ENCODE peak calls at places on chromosomes 4 and X, in four cellular contexts. P is GM23338, K is neural progenitor cell, G is PC-3. A is an unnamed sample.

GRCh38 chrX:29553542-29553941 is 661.8 kb upstream of the MAGEB2 start:
- DNase-seq in P (no peak), K (no peak), G (no peak), A (no peak)

GRCh38 chr4:186623546-186623945 is 68.2 kb upstream of the MTNR1A start:
- DNase-seq in P (no peak), K (no peak), G (no peak), A (peak)

GRCh38 chr4:181796502-181796901 is 446.7 kb upstream of the TENM3 start:
- DNase-seq in P (no peak), K (no peak), G (no peak), A (peak)

GRCh38 chr4:180284267-180284666 is 1958.9 kb upstream of the TENM3 start:
- DNase-seq in P (no peak), K (no peak), G (no peak), A (no peak)

GRCh38 chr4:3830774-3831528 is 64.8 kb downstream of the ADRA2C start:
- DNase-seq in P (no peak), K (no peak), G (no peak), A (no peak)

GRCh38 chr4:143207555-143207954 is 22.8 kb downstream of the USP38 start:
- DNase-seq in P (peak), K (no peak), G (peak), A (peak)

GRCh38 chrX:149284616-149285015 is 220.5 kb downstream of the IDS start:
- DNase-seq in P (no peak), K (no peak), G (no peak), A (no peak)

GRCh38 chr4:127249066-127249766 is 383.5 kb upstream of the INTU start:
- DNase-seq in P (no peak), K (no peak), G (peak), A (peak)

GRCh38 chrX:23644744-23645143 is 22.5 kb upstream of the PRDX4 start:
- DNase-seq in P (no peak), K (no peak), G (no peak), A (no peak)

GRCh38 chr4:150155391-150155790 is 77.1 kb downstream of the DCLK2 start:
- DNase-seq in P (no peak), K (no peak), G (no peak), A (no peak)

GRCh38 chr4:150156543-150156942 is 78.3 kb downstream of the DCLK2 start:
- DNase-seq in P (no peak), K (no peak), G (no peak), A (no peak)

GRCh38 chr4:150149381-150149780 is 71.1 kb downstream of the DCLK2 start:
- DNase-seq in P (no peak), K (no peak), G (no peak), A (peak)

GRCh38 chr4:150150545-150151156 is 72.4 kb downstream of the DCLK2 start:
- DNase-seq in P (no peak), K (peak), G (no peak), A (no peak)

DNA sequence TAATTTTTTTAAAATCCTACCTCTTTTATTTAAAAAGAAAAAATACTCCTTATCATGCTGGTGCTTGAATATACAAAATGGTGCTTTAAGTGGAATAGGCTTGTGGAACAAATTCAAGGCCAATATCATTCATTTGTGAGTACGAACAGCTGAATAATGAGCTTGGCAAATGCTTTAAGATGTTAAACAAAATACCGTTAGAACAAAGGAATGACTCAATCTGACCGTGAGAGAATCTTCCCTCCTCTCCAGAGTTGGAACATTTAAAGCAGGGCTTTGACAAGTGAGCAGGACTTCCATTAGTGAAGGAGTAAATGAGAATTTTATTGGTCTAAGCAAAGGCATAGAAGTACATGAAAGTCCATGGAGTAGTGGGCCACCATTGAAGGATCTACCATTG is 74.5 kb downstream of the DCLK2 start:
- DNase-seq in P (no peak), K (no peak), G (peak), A (peak)
- H2AFZ ChIP-seq in P (peak), K (no peak), G (no peak), A (no peak)

GRCh38 chr4:74447636-74448233 is 2.8 kb downstream of the AREG start:
- DNase-seq in P (no peak), K (no peak), G (no peak), A (no peak)
- TF ChIP-seq EZH2phosphoT487 in P (no peak), K (no peak), G (no peak), A (no peak)

GRCh38 chr4:15735531-15735930 is 32.7 kb downstream of the BST1 start:
- DNase-seq in P (no peak), K (no peak), G (no peak), A (no peak)

GRCh38 chr4:15725608-15726007 is 22.7 kb downstream of the BST1 start:
- DNase-seq in P (no peak), K (no peak), G (no peak), A (no peak)

DNA sequence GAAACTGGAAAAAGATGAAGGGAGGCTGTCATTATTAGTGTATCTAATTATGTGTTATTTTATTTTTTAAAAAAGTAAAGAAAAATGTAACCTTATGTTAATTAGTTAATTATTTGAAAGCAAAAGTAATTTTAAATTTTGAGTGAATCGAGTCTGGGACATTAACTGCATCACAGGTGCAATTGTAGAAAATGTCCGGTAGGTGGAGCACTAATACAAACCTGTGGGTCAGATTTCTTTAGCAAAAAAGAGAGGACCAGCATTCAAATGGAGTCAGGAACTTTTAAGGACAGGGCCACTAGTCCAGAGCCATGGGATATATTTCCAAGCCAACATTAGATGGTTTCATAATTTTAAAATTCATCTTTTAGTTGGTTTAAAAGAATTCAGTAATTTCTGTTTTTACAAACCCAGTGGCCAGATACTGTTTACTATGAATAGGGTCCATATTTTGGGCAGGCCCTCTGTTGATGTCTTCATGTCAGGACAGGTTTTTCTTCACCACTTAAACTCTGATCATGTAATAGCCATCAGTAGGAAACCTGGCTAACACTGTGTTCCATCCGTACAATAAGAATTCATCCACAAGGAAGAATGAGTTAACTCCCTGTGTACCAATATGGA is 27.2 kb downstream of the BST1 start:
- DNase-seq in P (peak), K (peak), G (peak), A (peak)
- H2AFZ ChIP-seq in P (no peak), K (peak), G (no peak), A (no peak)

GRCh38 chr4:26343041-26343403 is 22.2 kb downstream of the RBPJ start:
- DNase-seq in P (no peak), K (no peak), G (no peak), A (peak)
- TF ChIP-seq EZH2phosphoT487 in P (no peak), K (no peak), G (no peak), A (peak)

GRCh38 chr4:168019019-168019651 is 73.2 kb upstream of the ANXA10 start:
- DNase-seq in P (no peak), K (no peak), G (peak), A (peak)
- H2AFZ ChIP-seq in P (peak), K (no peak), G (no peak), A (no peak)

GRCh38 chr4:130044788-130045531 is 949.0 kb downstream of the C4orf33 start:
- DNase-seq in P (no peak), K (no peak), G (no peak), A (no peak)

GRCh38 chr4:130043796-130044195 is 947.8 kb downstream of the C4orf33 start:
- DNase-seq in P (no peak), K (no peak), G (no peak), A (no peak)
- TF ChIP-seq EZH2phosphoT487 in P (no peak), K (no peak), G (no peak), A (no peak)

A was measured in GM23248.